ENCODE peak calls at places on chromosomes 6 and 20, in four cellular contexts. A is A549, G is HepG2, Y is K562. N is an unnamed sample.
A peak's percentile ranks its signal among the peaks of the same experiment; 100 is the strongest.

GRCh38 chr6:45655630-45656422 is 278.1 kb upstream of the SUPT3H start:
- DNase-seq in Y (no peak), A (peak; percentile 82), G (no peak), N (no peak)

GRCh38 chr20:37315293-37316110 is 26.0 kb downstream of the MANBAL start:
- DNase-seq in G (no peak), A (no peak), Y (no peak), N (no peak)

GRCh38 chr6:56804996-56805395 is 149.9 kb upstream of the BEND6 start:
- DNase-seq in Y (no peak), A (peak; percentile 38), G (no peak), N (no peak)

GRCh38 chr6:107656381-107656780 is 166.5 kb downstream of the SOBP start:
- DNase-seq in Y (no peak), A (no peak), G (no peak), N (no peak)

GRCh38 chr6:75611702-75612375 is 10.2 kb downstream of the SENP6 start:
- DNase-seq in G (no peak), A (no peak), Y (no peak), N (no peak)

GRCh38 chr6:158999669-159000403 is at the start of gene RSPH3:
- DNase-seq in A (peak; percentile 95), G (peak; percentile 96), Y (peak; percentile 99), N (peak; percentile 98)

GRCh38 chr6:160853946-160854345 is 137.6 kb upstream of the MAP3K4 start:
- DNase-seq in A (no peak), Y (no peak), G (no peak), N (no peak)

GRCh38 chr6:79872986-79873385 is 74.4 kb downstream of the ELOVL4 start:
- DNase-seq in Y (no peak), G (no peak), A (peak; percentile 2), N (no peak)

GRCh38 chr20:7147220-7147601 is 379.7 kb downstream of the BMP2 start:
- DNase-seq in G (peak; percentile 82), A (no peak), Y (no peak), N (no peak)

GRCh38 chr6:146029573-146030184 is 817 bp downstream of the GRM1 start:
- DNase-seq in A (no peak), Y (no peak), G (no peak), N (no peak)

GRCh38 chr6:37705239-37706051 is 7.8 kb upstream of the MDGA1 start:
- DNase-seq in A (peak; percentile 77), Y (peak; percentile 88), G (no peak), N (peak; percentile 87)

GRCh38 chr20:45368221-45368980 is 5.4 kb downstream of the SYS1 start:
- DNase-seq in G (no peak), A (no peak), Y (no peak), N (no peak)

GRCh38 chr20:34825530-34826362 is at the start of gene NCOA6:
- DNase-seq in A (peak; percentile 85), Y (peak; percentile 92), G (peak; percentile 76), N (peak; percentile 52)

GRCh38 chr6:135102191-135102590 is 47.6 kb upstream of the HBS1L start:
- DNase-seq in A (no peak), G (no peak), Y (no peak), N (no peak)

GRCh38 chr20:41398408-41398807 is 31.8 kb upstream of the EMILIN3 start:
- DNase-seq in Y (no peak), A (no peak), G (no peak), N (no peak)

GRCh38 chr20:12824353-12824752 is 184.4 kb upstream of the SPTLC3 start:
- DNase-seq in Y (no peak), A (no peak), G (no peak), N (no peak)

GRCh38 chr6:116963972-116964371 is 86.9 kb downstream of the RFX6 start:
- DNase-seq in Y (no peak), G (no peak), A (no peak), N (no peak)

GRCh38 chr6:43444601-43445000 is 10.7 kb downstream of the DLK2 start:
- DNase-seq in A (no peak), G (no peak), Y (no peak), N (no peak)

GRCh38 chr6:169211881-169212280 is 41.8 kb downstream of the THBS2 start:
- DNase-seq in A (no peak), G (no peak), Y (no peak), N (no peak)

GRCh38 chr6:134564705-134565104 is 246.8 kb upstream of the SGK1 start:
- DNase-seq in G (peak; percentile 6), A (no peak), Y (no peak), N (no peak)

GRCh38 chr6:46888578-46888977 is 33.2 kb downstream of the ADGRF5 start:
- DNase-seq in Y (no peak), G (no peak), A (no peak), N (no peak)

GRCh38 chr6:16690244-16691142 is 70.8 kb downstream of the ATXN1 start:
- DNase-seq in Y (no peak), G (peak; percentile 72), A (peak; percentile 74), N (no peak)

GRCh38 chr6:118980063-118980462 is 45.1 kb upstream of the MCM9 start:
- DNase-seq in G (peak; percentile 21), Y (no peak), A (peak; percentile 1), N (no peak)

GRCh38 chr6:8006208-8006607 is 58.0 kb downstream of the BLOC1S5 start:
- DNase-seq in A (peak; percentile 25), G (peak; percentile 48), Y (peak; percentile 55), N (no peak)

GRCh38 chr6:148989585-148989984 is 242.8 kb downstream of the UST start:
- DNase-seq in Y (no peak), G (no peak), A (no peak), N (no peak)

GRCh38 chr6:47008397-47008763 is 33.8 kb downstream of the ADGRF1 start:
- DNase-seq in A (no peak), Y (no peak), G (no peak), N (no peak)

GRCh38 chr6:19995575-19996257 is 158.5 kb downstream of the ID4 start:
- DNase-seq in G (no peak), Y (peak; percentile 81), A (no peak), N (no peak)

GRCh38 chr6:40116829-40117228 is 182.6 kb upstream of the MOCS1 start:
- DNase-seq in Y (no peak), A (no peak), G (no peak), N (no peak)

GRCh38 chr6:134447883-134448387 is 130.0 kb upstream of the SGK1 start:
- DNase-seq in G (no peak), Y (no peak), A (no peak), N (no peak)

GRCh38 chr6:65708162-65708561 is 1.1 kb upstream of the EYS start:
- DNase-seq in Y (no peak), A (no peak), G (no peak), N (no peak)

DNA sequence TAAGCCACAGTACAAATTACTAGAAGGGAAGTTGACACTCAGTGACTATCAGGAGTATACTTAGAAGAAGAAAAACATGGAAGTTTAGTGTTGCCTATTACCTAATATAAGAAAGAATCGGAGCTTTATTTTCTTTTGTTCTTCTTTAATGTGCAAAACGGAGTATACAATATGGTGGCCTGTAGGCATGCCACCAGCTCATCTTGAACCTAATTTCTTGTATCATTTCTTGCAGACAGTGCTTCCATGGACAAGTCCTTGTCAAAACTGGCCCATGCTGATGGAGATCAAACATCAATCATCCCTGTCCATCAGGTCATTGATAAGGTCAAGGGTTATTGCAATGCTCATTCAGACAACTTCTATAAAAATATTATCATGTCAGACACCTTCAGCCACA is 141.3 kb downstream of the ADGRG6 start:
- DNase-seq in G (no peak), A (no peak), Y (no peak), N (no peak)
- TF ChIP-seq HMGXB4 in G (no peak), A (no peak), Y (no peak), N (no peak)

GRCh38 chr20:62246872-62247652 is 8.7 kb downstream of the OSBPL2 start:
- DNase-seq in A (no peak), Y (no peak), G (peak; percentile 34), N (no peak)
- TF ChIP-seq HMGXB4 in A (no peak), Y (no peak), G (no peak), N (no peak)

DNA sequence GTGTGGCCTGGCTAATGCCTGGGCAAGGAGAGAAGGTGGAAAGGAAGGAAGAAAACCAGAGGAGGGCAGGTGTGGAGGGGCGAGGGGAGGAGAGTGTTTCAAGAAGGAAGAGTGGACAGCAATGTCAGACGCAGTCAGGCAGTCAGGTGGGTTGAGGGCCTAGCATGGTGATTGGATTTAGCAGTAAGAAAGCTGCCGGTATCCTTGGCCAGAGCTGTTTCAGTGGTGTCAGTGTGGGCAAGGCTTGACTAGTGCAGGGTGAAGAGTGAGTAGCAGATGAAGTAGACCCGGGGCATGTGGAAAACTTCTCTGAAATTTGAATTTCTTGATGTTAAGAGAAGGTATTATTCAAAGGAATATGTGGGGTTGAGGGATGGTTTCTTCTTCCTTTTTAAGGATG is 27.0 kb downstream of the SNX9 start:
- DNase-seq in A (no peak), G (no peak), Y (no peak), N (no peak)
- TF ChIP-seq HMGXB4 in A (no peak), G (no peak), Y (no peak), N (no peak)

DNA sequence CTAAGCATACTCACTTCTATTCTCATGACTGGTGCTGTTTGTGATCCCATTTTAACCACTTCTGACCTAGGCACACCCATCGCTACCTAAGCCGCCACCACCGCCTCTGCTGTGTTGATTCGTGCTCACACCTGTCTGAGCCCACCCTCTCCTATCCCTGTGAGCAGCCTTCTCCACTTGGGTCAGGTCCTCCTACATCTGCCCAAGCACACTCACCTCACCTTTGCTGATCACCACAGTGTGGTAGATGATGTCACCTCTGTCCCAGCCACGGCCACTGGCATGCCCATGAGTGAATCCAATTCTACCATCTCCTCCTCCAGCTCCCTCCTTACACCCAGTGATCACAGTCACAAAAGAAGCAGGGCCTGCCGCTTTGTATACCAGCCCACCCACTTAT is 20.8 kb downstream of the MUC22 start:
- DNase-seq in G (no peak), Y (no peak), A (no peak), N (no peak)
- TF ChIP-seq HMGXB4 in G (no peak), Y (no peak), A (no peak), N (no peak)

GRCh38 chr6:41654433-41655020 is 16.3 kb downstream of the MDFI start:
- DNase-seq in Y (no peak), G (no peak), A (no peak), N (no peak)

GRCh38 chr6:41651962-41652657 is 13.8 kb downstream of the MDFI start:
- DNase-seq in Y (no peak), A (no peak), G (no peak), N (no peak)

GRCh38 chr6:41655706-41656668 is 17.7 kb downstream of the MDFI start:
- DNase-seq in A (no peak), G (no peak), Y (no peak), N (no peak)

GRCh38 chr6:41652876-41653641 is 14.8 kb downstream of the MDFI start:
- DNase-seq in Y (no peak), A (no peak), G (no peak), N (no peak)

GRCh38 chr6:41653642-41654432 is 15.6 kb downstream of the MDFI start:
- DNase-seq in A (no peak), G (no peak), Y (no peak), N (no peak)
- TF ChIP-seq HMGXB4 in A (no peak), G (no peak), Y (no peak), N (no peak)

DNA sequence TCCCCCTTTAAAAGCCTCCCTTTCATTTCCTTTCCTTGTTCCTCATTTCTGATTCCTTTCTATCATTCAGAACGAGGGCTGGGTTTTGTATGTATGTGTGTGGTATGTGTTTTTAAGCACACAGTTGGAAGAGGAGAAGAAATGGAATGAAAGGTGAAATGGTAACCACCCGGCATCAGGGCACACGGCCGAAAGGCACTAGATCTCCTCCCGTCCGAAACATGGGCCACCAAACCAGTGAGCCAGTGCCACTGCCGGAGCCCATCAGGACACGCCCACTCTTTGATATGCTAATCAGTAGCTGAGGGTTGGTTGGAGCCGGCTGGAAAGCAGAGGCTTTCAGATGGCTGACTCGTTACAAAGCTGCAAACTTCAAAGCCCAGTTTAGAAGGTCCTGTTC is 228.6 kb upstream of the JARID2 start:
- DNase-seq in Y (peak; percentile 81), A (no peak), G (no peak), N (peak; percentile 76)
- TF ChIP-seq HMGXB4 in Y (no peak), A (no peak), G (no peak), N (no peak)

N was measured in WTC11.